ENCODE peak calls at places on chromosomes 1 and 21, in five cellular contexts. O is left ventricle myocardium inferior; V is RWPE2; S is body of pancreas; A is CD8-positive, alpha-beta T cell. R is an unnamed sample.

GRCh38 chr1:200282497-200283122 is 127.2 kb downstream of the ZNF281 start:
- DNase-seq in O (no peak), V (no peak), S (no peak), A (no peak), R (no peak)

GRCh38 chr1:211643324-211644212 is 31.9 kb downstream of the NEK2 start:
- DNase-seq in O (no peak), V (no peak), S (peak; percentile 89), A (no peak), R (peak; percentile 54)

GRCh38 chr1:183590225-183591191 is at the start of gene NCF2:
- DNase-seq in O (no peak), V (no peak), S (peak; percentile 64), A (no peak), R (no peak)

GRCh38 chr1:203072911-203073310 is 12.9 kb downstream of the MYOG start:
- DNase-seq in O (no peak), V (no peak), S (no peak), A (no peak), R (no peak)

GRCh38 chr1:20233866-20234265 is 47.5 kb upstream of the PLA2G2C start:
- DNase-seq in O (no peak), V (no peak), S (no peak), A (no peak), R (no peak)

GRCh38 chr1:239261521-239261920 is 124.8 kb upstream of the CHRM3 start:
- DNase-seq in O (no peak), V (no peak), S (no peak), A (no peak), R (no peak)

GRCh38 chr1:18132707-18133066 is 25.1 kb downstream of the IGSF21 start:
- DNase-seq in O (no peak), V (no peak), S (no peak), A (no peak), R (no peak)

GRCh38 chr21:33949516-33950424 is 34.2 kb upstream of the ATP5PO start:
- DNase-seq in O (no peak), V (no peak), S (no peak), A (peak; percentile 64), R (no peak)

GRCh38 chr1:234987415-234988159 is 141.1 kb downstream of the TOMM20 start:
- DNase-seq in O (peak; percentile 68), V (no peak), S (peak; percentile 80), A (no peak), R (no peak)

GRCh38 chr1:246005067-246005466 is 502.0 kb downstream of the SMYD3 start:
- DNase-seq in O (no peak), V (no peak), S (no peak), A (no peak), R (no peak)

GRCh38 chr1:213994888-213995287 is 7.1 kb downstream of the PROX1 start:
- DNase-seq in O (no peak), V (no peak), S (no peak), A (no peak), R (no peak)

GRCh38 chr1:225825078-225825477 is 15.2 kb downstream of the EPHX1 start:
- DNase-seq in O (no peak), V (no peak), S (peak; percentile 94), A (no peak), R (no peak)

GRCh38 chr1:230043102-230043501 is 23.9 kb upstream of the GALNT2 start:
- DNase-seq in O (no peak), V (no peak), S (no peak), A (no peak), R (no peak)

GRCh38 chr1:32066489-32066873 is 6.3 kb upstream of the TMEM39B start:
- DNase-seq in O (peak; percentile 22), V (peak; percentile 66), S (peak; percentile 88), A (no peak), R (peak; percentile 96)

GRCh38 chr1:155261401-155261887 is 716 bp downstream of the SCAMP3 start:
- DNase-seq in O (no peak), V (no peak), S (no peak), A (no peak), R (no peak)

GRCh38 chr1:220089650-220090556 is at the start of gene BPNT1:
- DNase-seq in O (peak; percentile 93), V (peak; percentile 80), S (peak; percentile 97), A (peak; percentile 97), R (peak; percentile 74)

GRCh38 chr1:4224687-4225086 is 324.6 kb upstream of the C1orf174 start:
- DNase-seq in O (no peak), V (no peak), S (no peak), A (no peak), R (no peak)

GRCh38 chr1:156413310-156414246 is 44.6 kb downstream of the RHBG start:
- DNase-seq in O (no peak), V (no peak), S (no peak), A (no peak), R (no peak)

GRCh38 chr21:43608225-43608624 is 51.1 kb downstream of the HSF2BP start:
- DNase-seq in O (no peak), V (no peak), S (no peak), A (no peak), R (no peak)

GRCh38 chr1:117826551-117827078 is 102.8 kb downstream of the GDAP2 start:
- DNase-seq in O (peak; percentile 63), V (no peak), S (peak; percentile 54), A (no peak), R (no peak)

GRCh38 chr1:145736191-145736590 is 16.9 kb downstream of the CD160 start:
- DNase-seq in O (no peak), V (no peak), S (no peak), A (no peak), R (no peak)

GRCh38 chr1:29398431-29398830 is 162.1 kb downstream of the PTPRU start:
- DNase-seq in O (no peak), V (no peak), S (no peak), A (no peak), R (no peak)

GRCh38 chr1:2193514-2194251 is 889 bp downstream of the FAAP20 start:
- DNase-seq in O (no peak), V (no peak), S (no peak), A (no peak), R (no peak)

GRCh38 chr1:85611856-85612255 is 31.3 kb downstream of the CCN1 start:
- DNase-seq in O (no peak), V (peak; percentile 95), S (peak; percentile 73), A (no peak), R (no peak)

GRCh38 chr1:156499703-156500577 is 635 bp downstream of the MEF2D start:
- DNase-seq in O (peak; percentile 78), V (no peak), S (peak; percentile 59), A (peak; percentile 55), R (peak; percentile 77)

GRCh38 chr1:211742889-211743529 is 67.6 kb upstream of the NEK2 start:
- DNase-seq in O (no peak), V (no peak), S (no peak), A (no peak), R (no peak)

GRCh38 chr1:199585392-199585791 is 442.1 kb upstream of the NR5A2 start:
- DNase-seq in O (no peak), V (no peak), S (no peak), A (no peak), R (no peak)

GRCh38 chr1:48776400-48777218 is at the start of gene BEND5:
- DNase-seq in O (peak; percentile 46), V (no peak), S (peak; percentile 60), A (peak; percentile 81), R (no peak)

GRCh38 chr1:59427155-59427554 is 130.3 kb downstream of the FGGY start:
- DNase-seq in O (no peak), V (peak; percentile 49), S (no peak), A (no peak), R (no peak)

GRCh38 chr1:156865258-156865657 is 4.6 kb downstream of the NTRK1 start:
- DNase-seq in O (no peak), V (no peak), S (no peak), A (no peak), R (no peak)

GRCh38 chr21:17931080-17931479 is 111.9 kb upstream of the C21orf91 start:
- DNase-seq in O (no peak), V (no peak), S (no peak), A (no peak), R (no peak)

GRCh38 chr21:14995695-14996490 is 68.9 kb downstream of the NRIP1 start:
- DNase-seq in O (no peak), V (no peak), S (no peak), A (no peak), R (no peak)

GRCh38 chr1:55010887-55011217 is 12.1 kb downstream of the BSND start:
- DNase-seq in O (no peak), V (peak; percentile 26), S (no peak), A (no peak), R (no peak)

GRCh38 chr1:209349372-209350324 is 233.9 kb upstream of the CAMK1G start:
- DNase-seq in O (no peak), V (no peak), S (no peak), A (no peak), R (no peak)

DNA sequence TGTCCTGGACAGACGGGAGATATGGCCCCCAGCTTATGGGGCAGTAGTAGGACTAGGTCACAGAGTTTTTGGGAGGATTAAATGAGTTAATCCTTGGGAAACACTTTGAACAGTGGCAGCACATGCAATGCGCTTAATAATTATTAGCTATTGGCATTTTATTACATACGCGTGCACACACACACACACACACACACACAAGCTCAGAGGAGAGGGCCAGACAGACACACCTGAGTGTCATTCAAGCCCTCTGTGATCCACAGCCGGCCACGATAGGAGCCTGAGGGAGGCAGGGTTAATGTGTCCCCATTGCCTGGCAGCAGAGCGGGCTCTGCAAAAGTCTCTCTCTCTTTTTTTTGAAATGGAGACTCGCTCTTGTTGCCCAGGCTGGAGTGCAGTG is 37.9 kb downstream of the EPHA2 start:
- DNase-seq in O (no peak), V (no peak), S (no peak), A (no peak), R (no peak)
- H3K4me1 ChIP-seq in O (peaks cover 2% of the 10 kb centered on the region), V (peaks cover 2% of the 10 kb centered on the region), S (peaks cover 35% of the 10 kb centered on the region), A (peaks cover 13% of the 10 kb centered on the region), R (no peaks in the 10 kb centered on the region)

GRCh38 chr1:30405081-30405480 is 318.3 kb downstream of the MATN1 start:
- DNase-seq in O (no peak), V (peak; percentile 34), S (no peak), A (no peak), R (peak; percentile 52)
- H3K4me1 ChIP-seq in O (no peaks in the 10 kb centered on the region), V (no peaks in the 10 kb centered on the region), S (no peaks in the 10 kb centered on the region), A (no peaks in the 10 kb centered on the region), R (no peaks in the 10 kb centered on the region)

DNA sequence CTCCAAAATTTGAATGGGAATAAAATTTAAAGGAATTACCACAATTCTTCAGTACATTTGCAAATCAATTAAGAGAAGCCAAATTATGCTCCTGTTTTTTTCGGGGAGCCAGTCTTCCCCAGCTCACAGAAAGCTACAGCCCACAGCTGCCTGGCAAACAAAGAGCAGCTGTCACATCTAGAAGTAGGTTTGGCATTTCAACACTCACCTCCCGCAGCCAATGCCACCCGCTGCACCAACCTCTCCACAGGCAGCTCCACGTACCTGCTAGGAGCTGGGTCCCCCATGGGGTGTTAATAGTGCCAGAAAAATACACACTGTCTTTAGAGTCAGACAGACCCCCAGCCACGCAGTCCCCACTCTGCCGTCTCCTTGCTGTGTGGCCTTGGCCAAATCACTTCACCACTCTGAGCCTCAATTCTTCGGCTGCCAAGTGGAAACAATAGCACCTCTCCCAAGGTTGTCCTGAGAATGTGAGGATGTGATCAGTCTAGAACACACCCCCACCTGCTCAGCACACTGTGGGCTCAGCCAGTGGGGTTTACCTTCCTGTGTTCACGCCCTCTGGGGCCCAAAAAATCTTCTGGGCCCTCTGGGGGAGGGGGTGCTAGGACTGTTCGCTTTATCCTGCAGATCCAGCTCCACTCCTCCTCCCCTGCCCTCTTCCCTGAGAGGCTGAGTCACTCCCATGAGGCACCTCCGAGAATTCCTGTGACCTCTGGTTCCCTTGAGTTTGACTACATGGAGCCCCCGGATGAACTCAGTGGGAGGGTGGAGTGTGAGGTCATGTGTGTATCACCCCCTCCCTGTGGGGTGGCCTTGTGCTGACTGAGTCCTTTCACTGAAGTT is 204.3 kb upstream of the GRIK3 start:
- DNase-seq in O (no peak), V (no peak), S (peak; percentile 6), A (no peak), R (no peak)
- H3K4me1 ChIP-seq in O (no peaks in the 10 kb centered on the region), V (no peaks in the 10 kb centered on the region), S (no peaks in the 10 kb centered on the region), A (no peaks in the 10 kb centered on the region), R (no peaks in the 10 kb centered on the region)

GRCh38 chr1:193325771-193326170 is 139.4 kb upstream of the B3GALT2 start:
- DNase-seq in O (no peak), V (no peak), S (no peak), A (no peak), R (no peak)
- H3K4me1 ChIP-seq in O (no peaks in the 10 kb centered on the region), V (peaks cover 20% of the 10 kb centered on the region), S (no peaks in the 10 kb centered on the region), A (no peaks in the 10 kb centered on the region), R (no peaks in the 10 kb centered on the region)